ENCODE peak calls at places on chromosomes 3 and 15, in five cellular contexts. O, Z, N, P and J are unnamed samples.

GRCh38 chr3:150149651-150150051 is 179.0 kb upstream of the PFN2 start:
- DNase-seq in P (no peak), O (no peak), Z (no peak), N (peak; percentile 61), J (no peak)

GRCh38 chr3:169813757-169814517 is 1.2 kb upstream of the LRRC34 start:
- DNase-seq in P (peak; percentile 71), N (no peak), O (no peak), Z (peak; percentile 29), J (no peak)

GRCh38 chr15:29612701-29613100 is 209.6 kb downstream of the TJP1 start:
- DNase-seq in P (no peak), O (no peak), Z (no peak), N (no peak), J (no peak)

GRCh38 chr15:70234256-70234965 is 136.7 kb upstream of the TLE3 start:
- DNase-seq in O (no peak), N (no peak), Z (no peak), P (peak; percentile 17), J (no peak)

GRCh38 chr3:118818386-118818785 is 216.3 kb downstream of the IGSF11 start:
- DNase-seq in N (peak; percentile 2), O (no peak), Z (peak; percentile 35), P (no peak), J (no peak)

GRCh38 chr15:78934063-78935023 is 10.5 kb downstream of the CTSH start:
- DNase-seq in N (no peak), Z (no peak), P (no peak), O (no peak), J (no peak)

GRCh38 chr3:124078978-124079911 is 87.3 kb upstream of the ROPN1 start:
- DNase-seq in Z (no peak), O (peak; percentile 19), P (peak; percentile 2), N (no peak), J (no peak)

GRCh38 chr3:186307594-186307993 is 54.4 kb downstream of the DGKG start:
- DNase-seq in P (no peak), N (peak; percentile 18), O (no peak), Z (no peak), J (peak; percentile 59)

GRCh38 chr3:32457971-32458471 is 44.6 kb downstream of the CMTM6 start:
- DNase-seq in N (no peak), P (peak; percentile 85), Z (no peak), O (no peak), J (no peak)

GRCh38 chr3:126538316-126538715 is 14.4 kb downstream of the CHST13 start:
- DNase-seq in P (no peak), O (no peak), Z (peak; percentile 22), N (no peak), J (peak; percentile 16)

GRCh38 chr3:195522254-195523023 is 20.7 kb downstream of the PPP1R2 start:
- DNase-seq in O (peak; percentile 43), Z (no peak), P (peak; percentile 55), N (no peak), J (no peak)

DNA sequence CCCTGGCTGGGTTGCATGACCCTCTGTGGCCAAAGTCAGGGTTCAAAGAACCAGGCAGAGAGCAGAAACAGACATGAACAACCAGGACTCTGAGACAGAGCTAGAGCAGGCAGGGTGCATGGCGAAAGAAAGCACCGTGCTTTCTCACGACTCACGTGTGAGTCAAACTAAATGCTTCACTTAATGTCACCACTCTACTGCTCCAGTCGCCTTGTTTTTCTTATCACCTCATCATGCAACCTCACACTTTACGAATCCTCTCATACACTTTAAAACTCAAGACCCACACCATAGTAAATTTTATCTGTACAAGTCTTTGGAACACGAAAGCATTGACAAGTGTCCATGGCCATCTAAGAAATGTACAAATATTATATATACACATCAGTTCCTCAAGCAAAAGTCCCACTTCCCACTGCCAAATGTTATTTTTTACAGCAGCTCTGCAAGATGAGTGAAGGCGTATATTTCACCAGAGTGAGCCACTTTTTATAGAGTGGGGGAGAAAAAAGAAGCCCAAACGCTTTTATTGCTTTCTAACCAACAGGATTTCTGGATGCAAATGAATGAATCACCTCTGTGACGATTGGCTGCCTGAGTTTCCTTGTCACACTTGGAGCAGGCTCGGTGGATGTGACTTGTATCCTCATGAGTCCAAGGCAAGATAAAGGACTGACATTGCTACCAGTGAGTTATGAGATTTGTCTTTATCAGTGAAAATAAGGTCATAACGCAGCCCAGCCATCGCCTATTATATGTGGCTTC is 16.0 kb upstream of the MEGF11 start:
- DNase-seq in Z (no peak), P (no peak), N (no peak), O (no peak), J (peak; percentile 78)
- H3K4me3 ChIP-seq in Z (no peak overlapping the region), P (no peak overlapping the region), N (no peak overlapping the region), O (no peak overlapping the region), J (no peak overlapping the region)

GRCh38 chr3:184381261-184382224 is 1.7 kb downstream of the CHRD start:
- DNase-seq in P (no peak), N (no peak), O (no peak), Z (peak; percentile 54), J (no peak)
- H3K4me3 ChIP-seq in P (peak overlapping the region; percentile 36), N (no peak overlapping the region), O (no peak overlapping the region), Z (peak overlapping the region; percentile 70), J (no peak overlapping the region)

GRCh38 chr3:16177962-16178627 is 3.6 kb downstream of the GALNT15 start:
- DNase-seq in Z (peak; percentile 83), O (peak; percentile 72), P (peak; percentile 49), N (peak; percentile 76), J (peak; percentile 81)
- H3K4me3 ChIP-seq in Z (no peak overlapping the region), O (no peak overlapping the region), P (no peak overlapping the region), N (peak overlapping the region; percentile 57), J (no peak overlapping the region)

GRCh38 chr3:43005253-43005652 is 26.1 kb downstream of the GASK1A start:
- DNase-seq in Z (no peak), P (no peak), O (no peak), N (no peak), J (no peak)

GRCh38 chr3:43004282-43004681 is 25.2 kb downstream of the GASK1A start:
- DNase-seq in O (no peak), Z (no peak), P (no peak), N (no peak), J (no peak)

GRCh38 chr3:43001556-43002121 is 22.5 kb downstream of the GASK1A start:
- DNase-seq in Z (no peak), P (no peak), N (no peak), O (no peak), J (no peak)

GRCh38 chr3:42999212-42999611 is 20.1 kb downstream of the GASK1A start:
- DNase-seq in P (no peak), N (no peak), O (no peak), Z (no peak), J (no peak)

DNA sequence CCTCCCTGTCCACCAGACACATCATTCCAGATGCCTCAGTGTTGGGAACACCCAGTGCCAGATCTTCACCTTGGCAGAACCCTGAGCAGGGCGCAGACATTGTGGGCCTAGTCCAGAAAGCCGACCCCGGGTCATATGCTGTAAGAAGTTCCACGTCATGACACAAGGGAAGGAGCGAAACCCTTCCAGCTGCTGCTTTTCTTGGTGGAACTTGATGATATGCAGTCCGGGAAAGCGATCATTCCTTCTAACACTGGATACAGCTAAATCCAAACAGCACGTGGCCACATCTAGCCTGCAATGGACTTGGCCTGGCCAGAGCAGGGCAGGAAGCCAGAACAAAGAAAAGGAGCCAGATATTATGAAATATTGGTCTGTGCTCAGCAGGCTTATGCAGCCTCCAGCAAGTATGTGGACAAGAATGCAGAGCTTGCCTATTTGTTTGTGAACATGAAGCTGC is 22.0 kb downstream of the GASK1A start:
- DNase-seq in Z (peak; percentile 77), P (no peak), N (peak; percentile 87), O (no peak), J (no peak)
- H3K4me3 ChIP-seq in Z (no peak overlapping the region), P (no peak overlapping the region), N (no peak overlapping the region), O (no peak overlapping the region), J (no peak overlapping the region)

GRCh38 chr3:38837358-38837757 is 21.3 kb upstream of the SCN10A start:
- DNase-seq in P (no peak), Z (no peak), N (no peak), O (no peak), J (no peak)

GRCh38 chr3:38834110-38834509 is 18.1 kb upstream of the SCN10A start:
- DNase-seq in O (peak; percentile 9), N (peak; percentile 55), Z (peak; percentile 56), P (no peak), J (no peak)

GRCh38 chr3:38835939-38836338 is 19.9 kb upstream of the SCN10A start:
- DNase-seq in N (no peak), Z (no peak), O (no peak), P (no peak), J (no peak)

GRCh38 chr3:38834717-38835116 is 18.7 kb upstream of the SCN10A start:
- DNase-seq in N (no peak), P (no peak), Z (no peak), O (no peak), J (no peak)

DNA sequence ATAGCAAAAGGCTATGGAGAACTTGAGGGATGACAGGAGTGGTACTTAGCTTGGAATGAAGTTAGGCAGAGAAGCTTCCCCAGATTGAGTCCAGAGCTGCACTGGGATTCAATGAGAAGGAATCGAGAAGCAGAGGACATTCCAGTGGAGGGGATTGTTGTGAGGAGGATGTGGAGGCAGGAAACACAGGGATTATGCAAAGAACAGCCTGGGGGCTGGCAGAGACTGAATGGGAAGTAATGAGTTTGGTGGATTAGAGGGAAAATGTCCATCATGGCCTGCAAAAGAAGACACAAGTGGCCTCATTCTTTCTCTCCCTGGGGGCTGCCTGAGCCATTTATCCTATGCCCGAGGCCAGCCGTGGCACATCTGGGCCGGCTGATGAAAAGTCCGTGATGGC is 20.5 kb upstream of the SCN10A start:
- DNase-seq in N (no peak), P (no peak), O (no peak), Z (no peak), J (no peak)
- H3K4me3 ChIP-seq in N (no peak overlapping the region), P (no peak overlapping the region), O (no peak overlapping the region), Z (no peak overlapping the region), J (no peak overlapping the region)

GRCh38 chr3:129182390-129183180 is 1.1 kb downstream of the CNBP start:
- DNase-seq in P (peak; percentile 34), O (no peak), Z (no peak), N (no peak), J (no peak)

GRCh38 chr3:129183569-129184395 is at the start of gene CNBP:
- DNase-seq in Z (peak; percentile 95), O (peak; percentile 86), P (peak; percentile 95), N (peak; percentile 82), J (peak; percentile 88)

GRCh38 chr3:129185774-129186173 is 2.1 kb upstream of the CNBP start:
- DNase-seq in P (no peak), O (no peak), N (no peak), Z (no peak), J (no peak)

GRCh38 chr3:129184396-129184656 is 630 bp upstream of the CNBP start:
- DNase-seq in P (no peak), N (no peak), O (peak; percentile 46), Z (no peak), J (no peak)

GRCh38 chr3:129187857-129188256 is 4.2 kb upstream of the CNBP start:
- DNase-seq in Z (no peak), N (no peak), P (no peak), O (no peak), J (no peak)
- H3K4me3 ChIP-seq in Z (no peak overlapping the region), N (no peak overlapping the region), P (no peak overlapping the region), O (no peak overlapping the region), J (no peak overlapping the region)